ENCODE peak calls at places on chromosomes 13 and 19, in four cellular contexts. T, W, Z and Y are unnamed samples.

GRCh38 chr13:108959254-108959653 is 329.8 kb downstream of the MYO16 start:
- DNase-seq in T (no peak), W (no peak), Z (no peak), Y (peak)

GRCh38 chr19:39014037-39014436 is 18.3 kb downstream of the FBXO27 start:
- DNase-seq in T (no peak), W (no peak), Z (no peak), Y (no peak)

GRCh38 chr13:34124912-34125311 is 307.0 kb downstream of the RFC3 start:
- DNase-seq in T (no peak), W (peak), Z (no peak), Y (no peak)

GRCh38 chr13:67643656-67644055 is 413.5 kb upstream of the PCDH9 start:
- DNase-seq in T (no peak), W (no peak), Z (no peak), Y (no peak)

GRCh38 chr13:20161951-20162300 is 1.1 kb upstream of the GJA3 start:
- DNase-seq in T (no peak), W (no peak), Z (no peak), Y (no peak)

GRCh38 chr19:54388001-54388802 is 23.5 kb upstream of the LAIR1 start:
- DNase-seq in T (no peak), W (no peak), Z (no peak), Y (peak)

GRCh38 chr19:16365300-16365996 is 40.8 kb downstream of the KLF2 start:
- DNase-seq in T (no peak), W (no peak), Z (no peak), Y (no peak)

GRCh38 chr19:7450243-7451223 is 38.3 kb downstream of the PEX11G start:
- DNase-seq in T (no peak), W (peak), Z (no peak), Y (peak)

GRCh38 chr13:32427852-32428580 is at the start of gene N4BP2L1:
- DNase-seq in T (no peak), W (peak), Z (no peak), Y (peak)

GRCh38 chr13:76903544-76904162 is 17.4 kb upstream of the KCTD12 start:
- DNase-seq in T (peak), W (peak), Z (peak), Y (peak)

GRCh38 chr13:38804061-38804460 is 117.2 kb downstream of the FREM2 start:
- DNase-seq in T (no peak), W (no peak), Z (no peak), Y (no peak)

GRCh38 chr13:38803566-38803965 is 116.7 kb downstream of the FREM2 start:
- DNase-seq in T (no peak), W (no peak), Z (no peak), Y (no peak)

GRCh38 chr13:38804536-38804935 is 117.7 kb downstream of the FREM2 start:
- DNase-seq in T (no peak), W (no peak), Z (no peak), Y (no peak)
- H3K27ac ChIP-seq in T (no peak), W (no peak), Z (no peak), Y (no peak)

DNA sequence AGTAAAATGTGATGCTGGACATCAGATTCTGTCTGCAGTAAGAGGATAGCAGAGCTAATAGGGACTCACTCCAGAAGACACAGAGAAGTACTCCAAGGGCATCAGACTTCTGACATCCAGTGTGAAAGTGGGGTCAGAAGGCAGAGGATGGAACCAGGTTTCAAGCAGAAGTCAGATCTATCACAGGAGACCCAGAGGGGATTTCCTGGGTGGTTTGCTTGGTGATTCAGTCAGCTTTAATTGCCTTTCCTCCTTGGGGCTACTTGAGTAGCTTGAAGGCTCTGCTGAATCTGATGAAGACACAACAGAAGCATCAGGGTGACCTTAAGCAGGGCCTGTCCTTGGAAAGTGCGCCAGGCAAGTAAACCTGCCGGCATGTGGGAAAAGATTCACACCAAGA is 300.6 kb downstream of the COG6 start:
- DNase-seq in T (no peak), W (no peak), Z (no peak), Y (no peak)
- TF ChIP-seq JUN in T (no peak), W (no peak), Z (no peak), Y (no peak)

GRCh38 chr13:69950160-69950559 is 157.5 kb upstream of the ATXN8OS start:
- DNase-seq in T (no peak), W (no peak), Z (no peak), Y (no peak)

GRCh38 chr13:69946443-69946955 is 161.1 kb upstream of the ATXN8OS start:
- DNase-seq in T (no peak), W (no peak), Z (no peak), Y (no peak)

GRCh38 chr13:69948016-69948415 is 159.6 kb upstream of the ATXN8OS start:
- DNase-seq in T (no peak), W (no peak), Z (no peak), Y (peak)

GRCh38 chr13:69951412-69951811 is 156.2 kb upstream of the ATXN8OS start:
- DNase-seq in T (no peak), W (no peak), Z (no peak), Y (no peak)

GRCh38 chr13:69947577-69947976 is 160.0 kb upstream of the ATXN8OS start:
- DNase-seq in T (no peak), W (no peak), Z (no peak), Y (no peak)
- TF ChIP-seq EZH2 in T (no peak), W (no peak), Z (no peak), Y (no peak)

GRCh38 chr19:13355356-13355755 is 150.9 kb downstream of the CACNA1A start:
- DNase-seq in T (no peak), W (no peak), Z (no peak), Y (no peak)
- H3K27ac ChIP-seq in T (no peak), W (no peak), Z (no peak), Y (no peak)

GRCh38 chr13:112692586-112692985 is 2.7 kb downstream of the ATP11A start:
- DNase-seq in T (no peak), W (no peak), Z (no peak), Y (no peak)

GRCh38 chr13:112690242-112690943 is 555 bp downstream of the ATP11A start:
- DNase-seq in T (no peak), W (no peak), Z (no peak), Y (peak)

GRCh38 chr13:112693831-112694497 is 4.1 kb downstream of the ATP11A start:
- DNase-seq in T (no peak), W (no peak), Z (no peak), Y (peak)

GRCh38 chr13:112689498-112690241 is at the start of gene ATP11A:
- DNase-seq in T (peak), W (peak), Z (peak), Y (peak)

GRCh38 chr13:112692104-112692503 is 2.3 kb downstream of the ATP11A start:
- DNase-seq in T (no peak), W (no peak), Z (no peak), Y (no peak)
- TF ChIP-seq JUN in T (no peak), W (no peak), Z (no peak), Y (no peak)

DNA sequence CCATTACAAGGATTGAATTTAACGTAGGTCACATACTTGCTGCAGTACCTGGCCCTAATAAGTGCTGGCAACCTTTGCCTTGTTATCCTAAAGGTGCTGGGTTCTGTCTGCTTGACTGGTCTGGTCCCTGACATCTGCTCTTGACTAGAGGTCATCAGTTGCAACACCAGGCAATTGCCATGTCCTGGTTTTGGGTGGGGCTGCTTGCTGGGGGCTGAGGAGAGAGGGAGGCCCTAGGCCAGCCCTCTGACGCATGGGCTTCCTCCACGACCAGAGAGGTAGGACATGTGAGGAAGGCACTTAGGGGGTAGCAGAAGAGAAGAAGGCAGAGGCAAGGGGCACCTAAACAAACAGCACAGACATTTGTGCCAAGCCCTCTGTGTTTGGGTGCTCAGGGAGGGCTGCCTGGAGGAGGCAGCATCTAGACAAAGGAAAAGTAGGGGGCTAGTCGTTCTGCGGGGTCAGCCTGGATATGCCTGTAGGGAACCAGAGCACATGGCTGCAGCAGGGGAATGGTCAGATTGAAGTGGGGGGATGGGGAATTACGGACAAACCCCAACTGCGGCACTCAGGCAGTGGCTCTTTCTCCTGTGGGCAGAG is 21.7 kb downstream of the VSTM2B start:
- DNase-seq in T (no peak), W (no peak), Z (no peak), Y (no peak)
- TF ChIP-seq EZH2 in T (no peak), W (no peak), Z (no peak), Y (no peak)